ENCODE peak calls at places on chromosomes 3 and 15, in five cellular contexts. M is A549, B is GM12878, L is endothelial cell of umbilical vein, Q is HepG2. N is an unnamed sample.
A peak's percentile ranks its signal among the peaks of the same experiment; 100 is the strongest.

GRCh38 chr3:119681279-119681678 is 4.1 kb upstream of the COX17 start:
- DNase-seq in M (peak; percentile 44), B (no peak), L (peak; percentile 48), Q (peak; percentile 15), N (peak; percentile 58)

GRCh38 chr3:147385059-147386012 is 21.0 kb downstream of the ZIC4 start:
- DNase-seq in M (no peak), B (no peak), L (no peak), Q (no peak), N (no peak)

GRCh38 chr3:74606987-74607386 is 7.5 kb downstream of the CNTN3 start:
- DNase-seq in M (no peak), B (no peak), L (no peak), Q (no peak), N (no peak)

GRCh38 chr3:113268306-113268705 is 56.9 kb downstream of the BOC start:
- DNase-seq in M (no peak), B (no peak), L (no peak), Q (no peak), N (no peak)

GRCh38 chr15:20295238-20295811 is 246.3 kb downstream of the GOLGA6L6 start:
- DNase-seq in M (no peak), B (no peak), L (no peak), Q (no peak), N (no peak)

GRCh38 chr3:105527949-105528348 is 161.2 kb downstream of the ALCAM start:
- DNase-seq in M (peak; percentile 22), B (no peak), L (no peak), Q (no peak), N (no peak)

GRCh38 chr3:15154326-15154725 is 51.7 kb upstream of the CAPN7 start:
- DNase-seq in M (no peak), B (no peak), L (no peak), Q (no peak), N (peak; percentile 11)

GRCh38 chr3:14534379-14535191 is 5.6 kb downstream of the GRIP2 start:
- DNase-seq in M (no peak), B (no peak), L (no peak), Q (no peak), N (no peak)

GRCh38 chr3:27090265-27091041 is 278.7 kb downstream of the NEK10 start:
- DNase-seq in M (no peak), B (no peak), L (no peak), Q (no peak), N (no peak)

GRCh38 chr3:193971268-193971751 is 164.6 kb upstream of the HES1 start:
- DNase-seq in M (peak; percentile 12), B (peak; percentile 58), L (no peak), Q (no peak), N (no peak)

GRCh38 chr15:55917881-55918296 is 75.5 kb downstream of the NEDD4 start:
- DNase-seq in M (peak; percentile 91), B (no peak), L (peak; percentile 92), Q (peak; percentile 58), N (peak; percentile 27)

GRCh38 chr15:41331281-41331680 is 1.1 kb downstream of the OIP5 start:
- DNase-seq in M (no peak), B (no peak), L (no peak), Q (no peak), N (no peak)

GRCh38 chr3:197260491-197261163 is 37.8 kb downstream of the DLG1 start:
- DNase-seq in M (no peak), B (no peak), L (no peak), Q (no peak), N (no peak)

GRCh38 chr3:58536501-58537411 is at the start of gene ACOX2:
- DNase-seq in M (no peak), B (no peak), L (peak; percentile 43), Q (no peak), N (peak; percentile 18)

GRCh38 chr15:98855815-98856539 is 151.6 kb downstream of the PGPEP1L start:
- DNase-seq in M (peak; percentile 63), B (no peak), L (no peak), Q (no peak), N (no peak)

GRCh38 chr15:74332011-74332410 is 35.4 kb downstream of the CYP11A1 start:
- DNase-seq in M (no peak), B (no peak), L (no peak), Q (no peak), N (no peak)

GRCh38 chr15:90190606-90191343 is 10.4 kb upstream of the SEMA4B start:
- DNase-seq in M (no peak), B (no peak), L (no peak), Q (no peak), N (no peak)

GRCh38 chr3:20080956-20081554 is 40.8 kb downstream of the KAT2B start:
- DNase-seq in M (peak; percentile 12), B (peak; percentile 56), L (peak; percentile 86), Q (peak; percentile 40), N (peak; percentile 17)

GRCh38 chr3:43185256-43185655 is 79.4 kb upstream of the POMGNT2 start:
- DNase-seq in M (no peak), B (no peak), L (no peak), Q (no peak), N (no peak)

GRCh38 chr15:22258402-22259150 is 178.2 kb downstream of the OR4M2 start:
- DNase-seq in M (peak; percentile 49), B (no peak), L (no peak), Q (no peak), N (no peak)

GRCh38 chr3:16820485-16820884 is 64.3 kb upstream of the PLCL2 start:
- DNase-seq in M (no peak), B (no peak), L (no peak), Q (no peak), N (no peak)

GRCh38 chr3:16825617-16826204 is 59.0 kb upstream of the PLCL2 start:
- DNase-seq in M (no peak), B (no peak), L (no peak), Q (no peak), N (no peak)

GRCh38 chr3:16828815-16829214 is 55.9 kb upstream of the PLCL2 start:
- DNase-seq in M (peak; percentile 58), B (no peak), L (peak; percentile 80), Q (no peak), N (peak; percentile 48)

GRCh38 chr3:16821053-16821452 is 63.7 kb upstream of the PLCL2 start:
- DNase-seq in M (no peak), B (no peak), L (no peak), Q (no peak), N (no peak)

DNA sequence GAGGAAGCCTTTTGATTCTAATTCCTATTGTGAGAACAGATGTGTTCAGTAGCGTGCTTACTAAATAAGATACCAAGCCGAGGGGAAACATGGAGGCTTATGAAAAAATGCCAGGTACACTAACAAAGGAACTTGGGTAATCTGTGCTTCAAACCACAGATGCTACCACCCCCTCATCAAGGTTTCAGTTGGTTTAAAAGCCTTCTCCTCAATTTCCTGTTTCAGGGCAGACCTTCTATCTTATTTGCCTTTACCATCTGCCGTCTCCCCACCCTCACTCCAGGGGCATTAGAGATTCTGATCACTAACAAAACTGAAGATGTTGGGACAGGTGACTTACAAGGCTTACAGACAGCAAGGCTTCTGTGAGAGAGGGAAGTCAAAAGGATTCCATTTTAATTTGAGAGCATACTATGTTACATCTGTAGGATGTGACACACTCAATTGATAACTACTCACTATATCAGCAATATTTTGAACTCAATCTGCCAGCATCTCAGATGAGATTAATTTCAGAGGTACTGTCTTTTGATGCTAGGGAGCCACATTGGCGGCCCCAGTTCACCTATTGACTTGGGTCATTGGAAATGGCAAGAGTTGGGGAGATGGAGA is 60.6 kb upstream of the PLCL2 start:
- DNase-seq in M (no peak), B (peak; percentile 71), L (no peak), Q (no peak), N (peak; percentile 7)
- TF ChIP-seq MYC in M (no peak), B (no peak), L (no peak), Q (no peak), N (no peak)

DNA sequence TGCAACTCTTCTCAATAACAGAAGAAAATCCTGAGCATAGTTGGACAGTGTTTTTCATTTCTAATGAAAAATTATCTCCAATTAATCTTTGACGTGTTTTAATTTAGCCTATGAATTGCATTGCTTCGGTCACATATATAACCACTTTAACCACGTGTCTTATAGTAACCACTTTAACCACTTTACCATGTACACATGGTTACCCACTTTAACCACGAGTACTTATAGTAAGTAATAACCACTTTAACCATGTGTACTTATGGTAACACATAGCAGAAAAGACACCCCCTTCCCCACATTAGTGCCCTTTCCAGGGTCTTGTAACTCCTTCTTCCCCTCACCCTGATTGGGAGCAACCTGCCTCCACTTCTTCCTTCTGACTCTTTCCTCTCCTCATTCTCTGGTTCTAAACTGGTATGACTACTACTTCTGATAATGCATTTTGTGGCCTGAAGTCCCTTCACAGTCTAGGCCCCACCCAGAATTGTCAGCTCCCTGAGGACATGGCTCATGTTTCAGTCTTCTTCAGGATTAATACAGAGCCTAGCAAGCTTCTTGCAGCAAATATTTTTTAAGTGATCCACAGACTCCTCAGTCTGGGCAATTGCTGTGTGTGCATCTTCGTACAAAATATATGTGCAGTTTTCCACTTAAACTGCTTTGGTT is 25.0 kb downstream of the SLC7A14 start:
- DNase-seq in M (no peak), B (no peak), L (no peak), Q (no peak), N (peak; percentile 7)
- TF ChIP-seq CTCF in M (no peak), B (no peak), L (no peak), Q (no peak), N (no peak)

GRCh38 chr15:60721706-60722105 is 242.8 kb upstream of the ICE2 start:
- DNase-seq in M (no peak), B (no peak), L (peak; percentile 13), Q (no peak), N (no peak)
- TF ChIP-seq MAX in M (no peak), B (no peak), L (no peak), Q (no peak), N (no peak)

DNA sequence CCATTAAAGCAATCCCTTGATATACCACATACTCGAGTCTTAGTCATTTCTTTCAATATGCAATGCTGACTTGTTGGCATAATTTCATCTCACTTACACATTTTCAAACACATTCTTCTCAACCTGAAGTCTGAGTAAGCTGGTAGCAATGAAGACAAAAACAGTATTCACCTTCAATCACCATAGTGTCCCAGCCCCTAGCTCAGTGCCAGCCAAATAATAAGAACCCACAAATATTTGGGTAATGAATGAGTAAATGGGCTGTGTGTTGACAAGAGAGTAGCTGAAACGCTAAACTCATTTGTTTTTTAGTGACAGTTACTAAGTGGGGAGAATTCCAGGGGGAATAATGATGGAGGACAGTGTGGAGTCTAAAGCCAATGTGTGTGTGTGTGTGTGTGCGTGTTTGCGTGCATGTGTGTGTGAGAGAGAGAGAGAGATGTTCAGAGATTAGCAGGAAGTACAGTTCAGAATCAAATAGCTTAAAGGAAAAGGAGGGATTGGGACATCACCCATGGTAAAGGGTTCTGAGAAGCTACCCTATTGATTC is 165.7 kb downstream of the GAP43 start:
- DNase-seq in M (peak; percentile 65), B (no peak), L (no peak), Q (peak; percentile 48), N (no peak)
- TF ChIP-seq MYC in M (no peak), B (no peak), L (no peak), Q (no peak), N (no peak)

DNA sequence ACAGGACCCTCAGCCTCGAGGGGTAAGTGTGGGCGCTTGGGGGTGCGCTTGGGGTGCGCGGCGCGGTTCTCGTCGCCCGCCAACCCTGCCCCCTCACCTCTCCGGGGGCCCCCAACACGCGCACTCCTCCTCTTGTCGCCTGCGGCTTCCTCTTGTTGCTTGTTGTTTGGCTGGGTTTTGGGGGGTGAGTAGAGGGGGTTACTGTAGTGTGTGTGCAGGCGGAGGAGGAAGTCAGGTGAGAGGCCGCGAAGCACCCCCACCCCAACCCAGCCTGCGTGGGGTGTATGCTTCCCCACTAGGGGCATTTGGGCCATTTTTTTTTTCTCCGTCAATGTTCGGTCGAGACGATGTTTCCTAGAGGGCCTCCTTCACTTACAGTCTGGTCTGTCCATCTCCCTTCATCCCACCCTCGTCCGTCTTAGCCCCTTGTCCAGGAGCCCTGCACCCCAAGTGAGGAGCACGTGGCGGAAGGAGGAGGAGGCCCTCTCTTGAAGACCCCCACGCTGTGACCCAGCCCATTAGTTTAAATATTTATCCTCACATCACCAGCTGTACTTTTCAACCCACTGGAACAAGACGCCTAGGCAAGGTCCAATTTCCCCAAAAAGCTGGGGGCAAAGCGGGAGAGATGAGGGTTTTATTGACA is 20.4 kb upstream of the SATB1 start:
- DNase-seq in M (no peak), B (no peak), L (no peak), Q (no peak), N (peak; percentile 51)
- TF ChIP-seq CTCF in M (no peak), B (no peak), L (no peak), Q (no peak), N (peak; percentile 14)

N was measured in NB4.